ENCODE peak calls at places on chromosomes 13 and 19, in seven cellular contexts. M is A172, Q is left colon, H is SJCRH30, Y is retina, D is choroid plexus epithelial cell, L is Caco-2. T is an unnamed sample.

GRCh38 chr19:50803633-50804419 is 13.6 kb downstream of the ACP4 start:
- DNase-seq in M (no peak), Y (no peak), D (peak), L (no peak), Q (no peak), H (peak), T (no peak)

GRCh38 chr13:67259208-67259607 is 29.1 kb upstream of the PCDH9 start:
- DNase-seq in H (no peak), M (no peak), Y (no peak), L (no peak), D (no peak), Q (no peak), T (no peak)

GRCh38 chr19:14840206-14840605 is 5.2 kb upstream of the OR7A5 start:
- DNase-seq in Q (no peak), M (no peak), Y (no peak), L (no peak), D (peak), H (no peak), T (peak)

GRCh38 chr19:49502866-49503581 is 6.8 kb downstream of the RPS11 start:
- DNase-seq in L (peak), H (peak), D (peak), Y (peak), Q (no peak), M (peak), T (peak)

GRCh38 chr19:46755853-46756543 is 9.7 kb upstream of the STRN4 start:
- DNase-seq in Q (no peak), Y (no peak), L (no peak), H (no peak), D (no peak), M (no peak), T (no peak)

GRCh38 chr13:73416093-73416492 is 357.3 kb downstream of the KLF5 start:
- DNase-seq in L (no peak), Y (no peak), M (no peak), H (no peak), Q (no peak), D (peak), T (no peak)

GRCh38 chr19:13984875-13985741 is 21.0 kb downstream of the RFX1 start:
- DNase-seq in D (no peak), Q (no peak), H (no peak), M (peak), L (no peak), Y (no peak), T (no peak)

GRCh38 chr19:10228925-10229324 is 2.2 kb downstream of the S1PR2 start:
- DNase-seq in D (peak), H (peak), Y (peak), M (no peak), L (peak), Q (no peak), T (no peak)

GRCh38 chr13:46896346-46897138 is at the start of gene HTR2A:
- DNase-seq in D (peak), H (no peak), Q (no peak), L (no peak), Y (peak), M (no peak), T (peak)

GRCh38 chr19:45815501-45816216 is 551 bp upstream of the RSPH6A start:
- DNase-seq in L (no peak), H (peak), Y (peak), M (no peak), Q (no peak), D (no peak), T (no peak)

GRCh38 chr13:28584873-28585317 is 74.0 kb upstream of the POMP start:
- DNase-seq in H (no peak), M (peak), D (peak), Q (no peak), Y (no peak), L (peak), T (peak)

GRCh38 chr19:10442698-10443097 is 22.4 kb downstream of the PDE4A start:
- DNase-seq in Q (no peak), L (no peak), M (no peak), Y (no peak), H (no peak), D (no peak), T (no peak)

GRCh38 chr13:45496942-45497341 is 32.2 kb downstream of the COG3 start:
- DNase-seq in D (no peak), M (no peak), L (no peak), H (no peak), Q (no peak), Y (no peak), T (no peak)

GRCh38 chr13:42597505-42597904 is 23.6 kb downstream of the TNFSF11 start:
- DNase-seq in D (no peak), M (no peak), H (no peak), Q (no peak), L (no peak), Y (no peak), T (no peak)

GRCh38 chr13:27793377-27794074 is 1.2 kb downstream of the GSX1 start:
- DNase-seq in M (no peak), Q (no peak), Y (no peak), L (no peak), D (no peak), H (no peak), T (no peak)

GRCh38 chr13:31477961-31478360 is 261.4 kb upstream of the RXFP2 start:
- DNase-seq in D (peak), L (no peak), Q (no peak), H (no peak), M (no peak), Y (no peak), T (peak)

GRCh38 chr13:111658150-111659100 is 338.0 kb downstream of the TEX29 start:
- DNase-seq in Y (peak), M (no peak), Q (no peak), H (no peak), D (no peak), L (no peak), T (no peak)

GRCh38 chr19:29855771-29856510 is 44.1 kb downstream of the CCNE1 start:
- DNase-seq in Q (no peak), H (no peak), L (no peak), M (no peak), Y (no peak), D (no peak), T (no peak)

GRCh38 chr19:20247016-20247683 is 80.1 kb downstream of the ZNF486 start:
- DNase-seq in M (no peak), H (peak), L (no peak), Y (peak), Q (no peak), D (peak), T (peak)

GRCh38 chr13:51230473-51231105 is 8.4 kb downstream of the FAM124A start:
- DNase-seq in Y (no peak), Q (no peak), H (no peak), M (no peak), D (peak), L (no peak), T (peak)

GRCh38 chr13:26855071-26855470 is 94.5 kb upstream of the GPR12 start:
- DNase-seq in Q (no peak), D (no peak), H (no peak), M (no peak), Y (no peak), L (no peak), T (no peak)

GRCh38 chr13:114248011-114248410 is 13.3 kb downstream of the CDC16 start:
- DNase-seq in Y (no peak), Q (no peak), L (no peak), D (peak), H (no peak), M (peak), T (peak)

GRCh38 chr13:59182241-59182640 is 981.5 kb downstream of the DIAPH3 start:
- DNase-seq in L (no peak), M (no peak), D (peak), Q (no peak), H (no peak), Y (no peak), T (no peak)

GRCh38 chr13:111326981-111327642 is 6.7 kb downstream of the TEX29 start:
- DNase-seq in D (no peak), H (no peak), Q (no peak), M (no peak), Y (no peak), L (no peak), T (no peak)

GRCh38 chr19:5891938-5892771 is 11.4 kb downstream of the NDUFA11 start:
- DNase-seq in M (no peak), Q (no peak), L (peak), D (peak), Y (peak), H (peak), T (peak)

GRCh38 chr13:49444517-49445395 is 682 bp downstream of the SETDB2 start:
- DNase-seq in L (peak), D (peak), H (peak), Q (peak), Y (no peak), M (peak), T (peak)

GRCh38 chr19:49425922-49426592 is 869 bp downstream of the GFY start:
- DNase-seq in D (no peak), H (peak), M (no peak), Q (no peak), L (peak), Y (no peak), T (peak)

GRCh38 chr19:46195104-46195503 is 34.4 kb upstream of the IGFL1 start:
- DNase-seq in Q (no peak), Y (no peak), H (no peak), D (no peak), L (no peak), M (no peak), T (no peak)

T was measured in LHCN-M2.